ENCODE peak calls at places on chromosomes 2 and 18, in five cellular contexts. G, W, P, M and H are unnamed samples.

GRCh38 chr2:235610696-235611257 is 116.9 kb downstream of the AGAP1 start:
- DNase-seq in G (no peak), M (no peak), W (no peak), P (no peak), H (no peak)

GRCh38 chr2:205148756-205149155 is 533.5 kb upstream of the NRP2 start:
- DNase-seq in M (no peak), W (no peak), P (no peak), G (no peak), H (no peak)

GRCh38 chr2:76599732-76600368 is 889.1 kb upstream of the GCFC2 start:
- DNase-seq in G (peak; percentile 84), P (peak; percentile 88), W (peak; percentile 84), M (no peak), H (peak; percentile 69)

GRCh38 chr18:8121942-8122480 is 487.2 kb upstream of the RAB12 start:
- DNase-seq in W (peak; percentile 42), M (no peak), P (no peak), G (no peak), H (peak; percentile 40)

GRCh38 chr2:231028890-231029289 is 8.4 kb upstream of the C2orf72 start:
- DNase-seq in P (no peak), W (no peak), G (no peak), M (no peak), H (no peak)

GRCh38 chr2:155010925-155011324 is 312.4 kb downstream of the KCNJ3 start:
- DNase-seq in G (no peak), P (no peak), M (no peak), W (no peak), H (no peak)

GRCh38 chr2:17270894-17271293 is 247.3 kb downstream of the RAD51AP2 start:
- DNase-seq in W (no peak), P (no peak), G (no peak), M (no peak), H (no peak)

GRCh38 chr18:31952223-31952622 is 9.3 kb upstream of the TRAPPC8 start:
- DNase-seq in W (no peak), P (no peak), M (no peak), G (no peak), H (no peak)

GRCh38 chr2:45024600-45025291 is 15.5 kb upstream of the SIX2 start:
- DNase-seq in G (peak; percentile 54), P (no peak), W (peak; percentile 98), M (no peak), H (no peak)

GRCh38 chr2:40279001-40279400 is 172.9 kb downstream of the SLC8A1 start:
- DNase-seq in G (no peak), P (no peak), M (no peak), W (no peak), H (peak; percentile 44)

GRCh38 chr2:80467262-80467811 is 162.8 kb upstream of the LRRTM1 start:
- DNase-seq in W (no peak), P (no peak), M (no peak), G (no peak), H (no peak)

GRCh38 chr18:53422896-53423295 is 801.6 kb downstream of the MBD2 start:
- DNase-seq in G (no peak), P (no peak), W (no peak), M (no peak), H (no peak)

GRCh38 chr2:209577376-209578357 is 153.8 kb downstream of the MAP2 start:
- DNase-seq in W (peak; percentile 26), P (no peak), G (peak; percentile 16), M (no peak), H (peak; percentile 48)

GRCh38 chr2:181239400-181239799 is 217.8 kb upstream of the ITGA4 start:
- DNase-seq in P (no peak), G (no peak), M (no peak), W (no peak), H (peak; percentile 3)

GRCh38 chr2:9693138-9693520 is 62.3 kb upstream of the YWHAQ start:
- DNase-seq in G (no peak), P (no peak), W (peak; percentile 97), M (no peak), H (no peak)

GRCh38 chr2:166516712-166517303 is 22.8 kb upstream of the SCN7A start:
- DNase-seq in G (peak; percentile 26), M (no peak), P (peak; percentile 42), W (peak; percentile 52), H (peak; percentile 23)

GRCh38 chr18:54672846-54673475 is 81.9 kb downstream of the DYNAP start:
- DNase-seq in W (no peak), G (no peak), P (no peak), M (no peak), H (no peak)